ENCODE peak calls at places on chromosomes 7 and 10, in ten cellular contexts. A is choroid plexus epithelial cell, Q is Calu3, K is neural crest cell, Y is mucosa of descending colon, V is foreskin fibroblast, U is HFFc6, P is lower leg skin, M is tibial artery, C is type B pancreatic cell. T is an unnamed sample.

GRCh38 chr10:114811769-114812353 is 9.7 kb upstream of the FHIP2A start:
- DNase-seq in P (no peak), Q (no peak), U (no peak), M (no peak), Y (no peak), C (no peak), V (peak), A (peak), K (no peak), T (no peak)

GRCh38 chr10:75465110-75465509 is 33.7 kb downstream of the LRMDA start:
- DNase-seq in Q (no peak), Y (no peak), M (no peak), C (no peak), U (no peak), K (no peak), P (peak), V (peak), A (peak), T (no peak)

GRCh38 chr10:102408728-102409603 is 9.6 kb downstream of the PSD start:
- DNase-seq in U (no peak), M (no peak), A (peak), V (peak), C (peak), P (no peak), Y (peak), Q (no peak), K (peak), T (no peak)

GRCh38 chr7:4667776-4668509 is 14.2 kb upstream of the FOXK1 start:
- DNase-seq in C (no peak), P (no peak), Q (no peak), M (no peak), A (peak), K (no peak), V (peak), U (no peak), Y (no peak), T (no peak)

GRCh38 chr7:79598351-79598750 is 144.9 kb upstream of the MAGI2 start:
- DNase-seq in K (no peak), M (no peak), Y (no peak), U (no peak), C (no peak), V (no peak), Q (no peak), A (no peak), P (no peak), T (no peak)

GRCh38 chr7:128235469-128235868 is 5.6 kb upstream of the LEP start:
- DNase-seq in M (no peak), Y (no peak), Q (no peak), A (no peak), U (no peak), C (no peak), V (no peak), K (no peak), P (no peak), T (no peak)

GRCh38 chr10:70267161-70267933 is 16.5 kb downstream of the NPFFR1 start:
- DNase-seq in K (no peak), Y (no peak), C (no peak), P (no peak), M (peak), A (peak), V (peak), U (peak), Q (peak), T (no peak)

GRCh38 chr7:135321556-135321955 is 87.9 kb downstream of the STRA8 start:
- DNase-seq in Y (no peak), U (peak), K (no peak), M (no peak), P (peak), V (peak), Q (no peak), A (peak), C (no peak), T (no peak)

GRCh38 chr7:128137096-128137655 is 103.9 kb upstream of the LEP start:
- DNase-seq in M (no peak), C (no peak), V (peak), Y (no peak), U (peak), K (no peak), A (peak), P (no peak), Q (no peak), T (no peak)

GRCh38 chr7:156236936-156237599 is 403.5 kb upstream of the RNF32 start:
- DNase-seq in C (no peak), M (no peak), K (no peak), A (no peak), V (no peak), Q (no peak), P (peak), Y (no peak), U (no peak), T (no peak)

GRCh38 chr10:131126321-131127121 is 185.0 kb downstream of the TCERG1L start:
- DNase-seq in K (no peak), U (no peak), Y (no peak), C (no peak), P (no peak), M (no peak), Q (no peak), V (no peak), A (no peak), T (no peak)

GRCh38 chr7:5479133-5479745 is 55.6 kb upstream of the TNRC18 start:
- DNase-seq in P (no peak), Q (no peak), A (peak), C (no peak), V (peak), U (peak), K (no peak), M (no peak), Y (no peak), T (no peak)

GRCh38 chr7:27303021-27303420 is 60.4 kb downstream of the EVX1 start:
- DNase-seq in V (peak), U (no peak), Y (no peak), Q (no peak), K (no peak), C (no peak), A (no peak), P (no peak), M (peak), T (no peak)

GRCh38 chr7:116948934-116949333 is 4.4 kb upstream of the ST7 start:
- DNase-seq in M (no peak), A (no peak), Y (no peak), C (no peak), V (no peak), K (no peak), U (no peak), P (no peak), Q (no peak), T (no peak)

GRCh38 chr7:123552641-123553040 is 5.0 kb downstream of the NDUFA5 start:
- DNase-seq in K (no peak), A (no peak), P (no peak), U (no peak), C (no peak), M (no peak), Y (no peak), V (no peak), Q (no peak), T (no peak)

GRCh38 chr7:106568680-106569499 is 92.1 kb downstream of the CCDC71L start:
- DNase-seq in K (no peak), P (no peak), C (no peak), M (peak), A (peak), U (peak), V (peak), Y (no peak), Q (peak), T (no peak)

GRCh38 chr10:14617850-14618249 is 156.8 kb downstream of the FAM107B start:
- DNase-seq in U (no peak), K (no peak), M (no peak), Y (no peak), A (peak), C (no peak), P (peak), V (peak), Q (no peak), T (no peak)

GRCh38 chr10:128027306-128027705 is 98.9 kb downstream of the MKI67 start:
- DNase-seq in A (no peak), V (no peak), M (no peak), K (no peak), Y (no peak), C (no peak), Q (no peak), U (no peak), P (no peak), T (no peak)

GRCh38 chr10:31034041-31034918 is 2.6 kb upstream of the ZNF438 start:
- DNase-seq in V (peak), Q (peak), A (peak), U (peak), Y (no peak), P (no peak), K (no peak), M (no peak), C (no peak), T (no peak)

GRCh38 chr10:119898577-119898976 is 6.0 kb downstream of the SEC23IP start:
- DNase-seq in U (no peak), Y (no peak), C (no peak), P (no peak), V (no peak), M (no peak), A (no peak), Q (no peak), K (no peak), T (no peak)

GRCh38 chr7:81158189-81158588 is 239.3 kb upstream of the SEMA3C start:
- DNase-seq in V (no peak), A (no peak), Q (no peak), Y (no peak), C (no peak), P (no peak), U (no peak), K (no peak), M (no peak), T (no peak)

GRCh38 chr10:131909014-131909808 is 8.4 kb downstream of the PPP2R2D start:
- DNase-seq in Y (no peak), U (no peak), A (no peak), Q (no peak), P (no peak), V (no peak), K (no peak), C (no peak), M (no peak), T (no peak)

GRCh38 chr7:89770156-89770555 is 384.1 kb upstream of the STEAP1 start:
- DNase-seq in K (no peak), V (no peak), A (no peak), Q (no peak), M (no peak), P (no peak), Y (no peak), C (no peak), U (no peak), T (no peak)

GRCh38 chr7:89773594-89773993 is 380.7 kb upstream of the STEAP1 start:
- DNase-seq in V (no peak), Y (no peak), A (no peak), M (no peak), P (no peak), Q (no peak), U (no peak), K (no peak), C (no peak), T (no peak)

GRCh38 chr7:89775459-89775858 is 378.8 kb upstream of the STEAP1 start:
- DNase-seq in M (no peak), A (no peak), C (no peak), V (no peak), Q (no peak), U (no peak), Y (no peak), P (no peak), K (no peak), T (no peak)

GRCh38 chr7:89772276-89772675 is 382.0 kb upstream of the STEAP1 start:
- DNase-seq in A (no peak), C (no peak), U (no peak), M (no peak), V (no peak), P (no peak), K (no peak), Q (no peak), Y (no peak), T (no peak)

GRCh38 chr7:89771003-89771636 is 383.1 kb upstream of the STEAP1 start:
- DNase-seq in U (no peak), M (no peak), K (no peak), Q (no peak), V (peak), Y (no peak), C (no peak), P (no peak), A (peak), T (no peak)
- TF ChIP-seq CTCF in U (no peak), M (no peak), K (peak), Q (peak), V (no peak), Y (no peak), C (peak), P (no peak), A (no peak), T (no peak)

DNA sequence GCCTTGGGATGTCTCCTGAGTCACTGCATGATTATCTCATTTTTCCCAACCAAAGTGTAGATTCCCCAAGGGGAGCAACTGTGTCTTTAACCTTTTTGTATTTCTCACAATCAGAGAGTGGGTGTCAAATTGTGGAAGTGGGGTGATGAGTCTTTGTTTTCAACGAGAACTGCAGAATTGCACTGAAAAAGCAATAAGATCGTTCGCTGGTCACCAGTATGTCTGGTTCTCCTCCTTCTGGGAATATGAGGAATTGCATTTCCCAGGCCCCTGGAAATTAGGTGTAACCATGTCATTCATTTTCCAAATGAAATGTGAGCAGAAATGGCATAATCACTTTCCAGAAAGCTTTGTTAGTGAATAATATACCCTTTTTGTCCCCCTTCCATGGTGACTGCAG is 326.9 kb downstream of the GPAM start:
- DNase-seq in V (peak), U (no peak), Q (no peak), P (no peak), K (no peak), A (peak), C (no peak), M (no peak), Y (no peak), T (no peak)
- TF ChIP-seq CTCF in V (peak), U (no peak), Q (no peak), P (no peak), K (peak), A (peak), C (peak), M (no peak), Y (no peak), T (no peak)

DNA sequence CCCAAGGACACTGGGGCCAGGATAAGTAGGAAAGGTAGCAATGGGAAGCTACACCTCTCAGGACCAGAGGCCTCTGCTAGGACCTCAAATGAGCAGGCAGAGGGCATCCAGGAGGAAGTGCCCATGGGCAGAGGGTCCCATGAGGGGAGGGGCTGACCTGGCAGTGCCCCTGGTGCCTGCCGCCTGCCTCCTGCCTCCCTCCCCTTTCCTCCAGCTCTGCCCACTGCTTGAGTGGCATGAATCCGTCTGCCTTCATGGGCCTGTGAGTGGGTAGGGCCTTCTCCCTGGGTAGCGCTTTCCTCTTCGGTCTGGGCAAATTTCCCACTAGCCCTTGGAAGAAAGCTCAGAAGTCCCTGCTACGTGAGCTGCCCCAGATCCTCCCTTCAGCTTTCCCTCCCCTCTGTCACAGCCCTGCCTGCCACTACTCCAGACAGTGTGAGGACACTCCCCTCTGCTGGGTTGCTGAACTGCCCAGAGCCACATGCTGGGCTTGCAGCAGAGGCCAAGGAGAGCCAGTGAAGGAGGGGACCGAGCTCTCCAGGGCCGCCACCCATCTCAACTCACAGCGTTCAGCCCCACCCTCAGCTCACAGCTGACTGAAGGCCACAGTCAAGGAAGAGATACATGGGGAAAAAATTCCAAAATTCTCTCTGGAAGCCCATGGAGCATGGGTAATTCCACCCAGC is 141.4 kb downstream of the ARHGAP22 start:
- DNase-seq in Q (no peak), Y (no peak), M (no peak), U (no peak), P (peak), V (peak), K (no peak), C (peak), A (peak), T (no peak)
- TF ChIP-seq CTCF in Q (no peak), Y (no peak), M (no peak), U (no peak), P (no peak), V (peak), K (no peak), C (no peak), A (no peak), T (no peak)

DNA sequence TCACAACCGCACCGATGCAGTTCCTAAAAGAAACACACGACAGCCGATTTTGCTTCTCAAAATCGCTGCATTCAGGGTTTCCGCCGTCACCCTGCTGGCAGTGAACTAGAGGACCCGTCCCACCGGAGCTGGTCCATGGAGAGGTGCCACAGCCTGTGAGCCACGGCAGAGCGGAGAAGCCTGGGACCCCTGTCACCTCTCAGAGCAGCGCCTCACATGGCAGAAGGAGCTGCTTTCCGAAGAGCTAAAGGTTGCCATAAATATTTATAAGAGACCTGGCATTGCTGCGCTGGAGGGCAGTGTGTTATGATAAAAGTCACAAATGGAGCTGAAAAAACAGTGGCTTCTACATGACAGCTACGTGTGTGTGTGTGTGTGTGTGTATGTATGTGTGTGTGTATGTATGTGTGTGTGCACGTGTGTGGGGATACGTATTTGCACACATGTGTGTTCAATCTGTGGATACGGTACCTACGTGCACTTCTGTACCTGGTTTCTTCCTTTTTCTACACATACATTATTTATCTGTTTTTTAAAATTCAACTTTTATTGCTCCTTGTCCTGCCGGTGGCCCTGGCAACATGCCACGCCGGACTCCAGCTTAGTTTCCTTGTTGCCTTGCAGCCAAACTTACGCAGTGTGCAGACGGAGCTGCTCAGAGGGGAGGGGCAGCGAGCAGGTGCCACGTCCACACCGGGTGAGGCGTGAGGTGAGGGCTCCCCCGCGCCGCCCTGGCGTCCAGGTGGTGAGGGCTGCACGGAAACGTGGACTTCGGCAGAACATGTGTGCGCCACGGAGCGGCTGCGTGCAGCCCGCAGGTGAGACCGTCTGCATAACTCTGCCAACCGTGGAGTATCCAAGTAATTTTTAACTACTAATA is 115.2 kb upstream of the PITRM1 start:
- DNase-seq in C (no peak), Q (peak), A (no peak), Y (peak), K (no peak), P (no peak), M (no peak), V (no peak), U (no peak), T (no peak)
- TF ChIP-seq CTCF in C (no peak), Q (no peak), A (no peak), Y (no peak), K (no peak), P (no peak), M (no peak), V (no peak), U (no peak), T (no peak)

GRCh38 chr10:73094249-73094850 is 2.3 kb downstream of the P4HA1 start:
- DNase-seq in V (peak), A (peak), K (no peak), Y (no peak), M (no peak), C (no peak), Q (no peak), U (peak), P (no peak), T (no peak)

GRCh38 chr10:73094986-73095478 is 1.6 kb downstream of the P4HA1 start:
- DNase-seq in V (no peak), A (peak), C (no peak), P (no peak), K (no peak), U (no peak), Y (no peak), Q (no peak), M (no peak), T (no peak)

GRCh38 chr10:73096452-73097304 is at the start of gene P4HA1:
- DNase-seq in Q (peak), A (peak), Y (peak), C (peak), V (peak), K (peak), P (peak), M (peak), U (peak), T (peak)

GRCh38 chr10:73096041-73096451 is 620 bp downstream of the P4HA1 start:
- DNase-seq in M (peak), A (peak), K (peak), Q (peak), P (peak), U (peak), V (peak), C (peak), Y (peak), T (no peak)

GRCh38 chr10:73095479-73096021 is 1.1 kb downstream of the P4HA1 start:
- DNase-seq in C (no peak), A (peak), Q (peak), M (peak), Y (no peak), K (peak), V (peak), P (no peak), U (peak), T (peak)
- TF ChIP-seq CTCF in C (no peak), A (no peak), Q (no peak), M (no peak), Y (no peak), K (no peak), V (no peak), P (no peak), U (no peak), T (no peak)

T was measured in omental fat pad.